ENCODE peak calls at places on chromosomes 4 and X, in nine cellular contexts. One of them, this sample, is unnamed.
A peak's percentile ranks its signal among the peaks of the same experiment; 100 is the strongest.

GRCh38 chr4:140091305-140091704 is 62.7 kb downstream of the MAML3 start:
- DNase-seq in NCI-H774: no peak
- DNase-seq in SW 1271: no peak
- DNase-seq in Caki2: no peak
- DNase-seq in stimulated activated CD8-positive, alpha-beta memory T cell treated with anti-CD3 and anti-CD28 coated beads, Interleukin-12 subunit alpha, Interleukin-12 subunit beta, amount 100 ng/mL, for 1 hour: no peak
- DNase-seq in A172: no peak
- DNase-seq in H4: no peak
- DNase-seq in NCI-H2081: no peak
- DNase-seq in stimulated activated CD4-positive, alpha-beta T cell treated with anti-CD3 and anti-CD28 coated beads, Interleukin-4, amount 100 ng/mL, for 48 hours: no peak
- DNase-seq in this sample: no peak

GRCh38 chr4:177097291-177097690 is 212.4 kb upstream of the NEIL3 start:
- DNase-seq in stimulated activated CD4-positive, alpha-beta T cell treated with anti-CD3 and anti-CD28 coated beads, Interleukin-4, amount 100 ng/mL, for 48 hours: no peak
- DNase-seq in A172: no peak
- DNase-seq in Caki2: no peak
- DNase-seq in NCI-H774: no peak
- DNase-seq in NCI-H2081: no peak
- DNase-seq in H4: no peak
- DNase-seq in SW 1271: no peak
- DNase-seq in stimulated activated CD8-positive, alpha-beta memory T cell treated with anti-CD3 and anti-CD28 coated beads, Interleukin-12 subunit alpha, Interleukin-12 subunit beta, amount 100 ng/mL, for 1 hour: no peak
- DNase-seq in this sample: no peak

GRCh38 chrX:125090046-125090445 is 229.6 kb upstream of the TEX13C start:
- DNase-seq in stimulated activated CD4-positive, alpha-beta T cell treated with anti-CD3 and anti-CD28 coated beads, Interleukin-4, amount 100 ng/mL, for 48 hours: no peak
- DNase-seq in NCI-H2081: peak; percentile 79
- DNase-seq in SW 1271: no peak
- DNase-seq in stimulated activated CD8-positive, alpha-beta memory T cell treated with anti-CD3 and anti-CD28 coated beads, Interleukin-12 subunit alpha, Interleukin-12 subunit beta, amount 100 ng/mL, for 1 hour: no peak
- DNase-seq in A172: peak; percentile 11
- DNase-seq in Caki2: peak; percentile 58
- DNase-seq in NCI-H774: peak; percentile 57
- DNase-seq in H4: peak; percentile 21
- DNase-seq in this sample: no peak

GRCh38 chrX:41118156-41118555 is 32.9 kb downstream of the USP9X start:
- DNase-seq in NCI-H2081: no peak
- DNase-seq in A172: no peak
- DNase-seq in NCI-H774: no peak
- DNase-seq in stimulated activated CD4-positive, alpha-beta T cell treated with anti-CD3 and anti-CD28 coated beads, Interleukin-4, amount 100 ng/mL, for 48 hours: peak; percentile 30
- DNase-seq in H4: no peak
- DNase-seq in stimulated activated CD8-positive, alpha-beta memory T cell treated with anti-CD3 and anti-CD28 coated beads, Interleukin-12 subunit alpha, Interleukin-12 subunit beta, amount 100 ng/mL, for 1 hour: no peak
- DNase-seq in SW 1271: no peak
- DNase-seq in Caki2: no peak
- DNase-seq in this sample: no peak

GRCh38 chr4:139933541-139933940 is 220.4 kb downstream of the MAML3 start:
- DNase-seq in SW 1271: no peak
- DNase-seq in Caki2: peak; percentile 68
- DNase-seq in A172: no peak
- DNase-seq in NCI-H774: no peak
- DNase-seq in H4: no peak
- DNase-seq in stimulated activated CD8-positive, alpha-beta memory T cell treated with anti-CD3 and anti-CD28 coated beads, Interleukin-12 subunit alpha, Interleukin-12 subunit beta, amount 100 ng/mL, for 1 hour: no peak
- DNase-seq in stimulated activated CD4-positive, alpha-beta T cell treated with anti-CD3 and anti-CD28 coated beads, Interleukin-4, amount 100 ng/mL, for 48 hours: no peak
- DNase-seq in NCI-H2081: peak; percentile 68
- DNase-seq in this sample: no peak

GRCh38 chr4:54513231-54513630 is 144.5 kb upstream of the KIT start:
- DNase-seq in A172: peak; percentile 77
- DNase-seq in SW 1271: peak; percentile 2
- DNase-seq in Caki2: peak; percentile 10
- DNase-seq in stimulated activated CD4-positive, alpha-beta T cell treated with anti-CD3 and anti-CD28 coated beads, Interleukin-4, amount 100 ng/mL, for 48 hours: no peak
- DNase-seq in H4: no peak
- DNase-seq in NCI-H2081: no peak
- DNase-seq in stimulated activated CD8-positive, alpha-beta memory T cell treated with anti-CD3 and anti-CD28 coated beads, Interleukin-12 subunit alpha, Interleukin-12 subunit beta, amount 100 ng/mL, for 1 hour: no peak
- DNase-seq in NCI-H774: no peak
- DNase-seq in this sample: peak; percentile 24

GRCh38 chrX:40964633-40965586 is 120.3 kb upstream of the USP9X start:
- DNase-seq in H4: no peak
- DNase-seq in stimulated activated CD4-positive, alpha-beta T cell treated with anti-CD3 and anti-CD28 coated beads, Interleukin-4, amount 100 ng/mL, for 48 hours: no peak
- DNase-seq in NCI-H774: no peak
- DNase-seq in Caki2: peak; percentile 11
- DNase-seq in SW 1271: no peak
- DNase-seq in NCI-H2081: no peak
- DNase-seq in A172: peak; percentile 18
- DNase-seq in stimulated activated CD8-positive, alpha-beta memory T cell treated with anti-CD3 and anti-CD28 coated beads, Interleukin-12 subunit alpha, Interleukin-12 subunit beta, amount 100 ng/mL, for 1 hour: no peak
- DNase-seq in this sample: no peak

GRCh38 chr4:88144866-88145300 is 13.6 kb downstream of the ABCG2 start:
- DNase-seq in NCI-H774: no peak
- DNase-seq in NCI-H2081: no peak
- DNase-seq in stimulated activated CD4-positive, alpha-beta T cell treated with anti-CD3 and anti-CD28 coated beads, Interleukin-4, amount 100 ng/mL, for 48 hours: no peak
- DNase-seq in SW 1271: no peak
- DNase-seq in A172: no peak
- DNase-seq in stimulated activated CD8-positive, alpha-beta memory T cell treated with anti-CD3 and anti-CD28 coated beads, Interleukin-12 subunit alpha, Interleukin-12 subunit beta, amount 100 ng/mL, for 1 hour: no peak
- DNase-seq in Caki2: no peak
- DNase-seq in H4: peak; percentile 49
- DNase-seq in this sample: no peak

GRCh38 chr4:177907736-177908424 is 465.6 kb upstream of the AGA start:
- DNase-seq in NCI-H2081: no peak
- DNase-seq in stimulated activated CD4-positive, alpha-beta T cell treated with anti-CD3 and anti-CD28 coated beads, Interleukin-4, amount 100 ng/mL, for 48 hours: no peak
- DNase-seq in NCI-H774: no peak
- DNase-seq in A172: no peak
- DNase-seq in Caki2: no peak
- DNase-seq in H4: no peak
- DNase-seq in stimulated activated CD8-positive, alpha-beta memory T cell treated with anti-CD3 and anti-CD28 coated beads, Interleukin-12 subunit alpha, Interleukin-12 subunit beta, amount 100 ng/mL, for 1 hour: no peak
- DNase-seq in SW 1271: no peak
- DNase-seq in this sample: no peak

GRCh38 chr4:175891863-175892262 is 79.8 kb upstream of the GPM6A start:
- DNase-seq in A172: peak; percentile 52
- DNase-seq in H4: peak; percentile 48
- DNase-seq in stimulated activated CD4-positive, alpha-beta T cell treated with anti-CD3 and anti-CD28 coated beads, Interleukin-4, amount 100 ng/mL, for 48 hours: no peak
- DNase-seq in NCI-H2081: peak; percentile 78
- DNase-seq in NCI-H774: peak; percentile 13
- DNase-seq in stimulated activated CD8-positive, alpha-beta memory T cell treated with anti-CD3 and anti-CD28 coated beads, Interleukin-12 subunit alpha, Interleukin-12 subunit beta, amount 100 ng/mL, for 1 hour: no peak
- DNase-seq in Caki2: peak; percentile 4
- DNase-seq in SW 1271: peak; percentile 23
- DNase-seq in this sample: peak; percentile 44

This sample was measured in ACHN.